ENCODE peak calls at places on chromosomes 12 and 14, in seven cellular contexts. One of them, this sample, is unnamed.
A peak's percentile ranks its signal among the peaks of the same experiment; 100 is the strongest.

GRCh38 chr12:94977766-94978468 is 25.6 kb downstream of the NDUFA12 start:
- DNase-seq in vagina: no peak
- DNase-seq in lower leg skin: no peak
- DNase-seq in suprapubic skin: no peak
- DNase-seq in transverse colon: no peak
- DNase-seq in adrenal gland: no peak
- DNase-seq in body of pancreas: no peak
- DNase-seq in this sample: no peak

GRCh38 chr12:65741662-65742480 is 82.4 kb upstream of the HMGA2 start:
- DNase-seq in vagina: no peak
- DNase-seq in lower leg skin: no peak
- DNase-seq in suprapubic skin: no peak
- DNase-seq in transverse colon: peak; percentile 10
- DNase-seq in adrenal gland: no peak
- DNase-seq in body of pancreas: peak; percentile 15
- DNase-seq in this sample: no peak

GRCh38 chr12:22687677-22688076 is 62.7 kb downstream of the ETNK1 start:
- DNase-seq in vagina: no peak
- DNase-seq in lower leg skin: no peak
- DNase-seq in suprapubic skin: no peak
- DNase-seq in transverse colon: no peak
- DNase-seq in adrenal gland: no peak
- DNase-seq in body of pancreas: no peak
- DNase-seq in this sample: no peak

GRCh38 chr14:97077253-97077653 is 280.1 kb downstream of the VRK1 start:
- DNase-seq in vagina: no peak
- DNase-seq in lower leg skin: peak; percentile 86
- DNase-seq in suprapubic skin: no peak
- DNase-seq in transverse colon: peak; percentile 37
- DNase-seq in adrenal gland: peak; percentile 45
- DNase-seq in body of pancreas: peak; percentile 11
- DNase-seq in this sample: no peak

GRCh38 chr12:68370006-68370590 is 37.9 kb upstream of the MDM1 start:
- DNase-seq in vagina: no peak
- DNase-seq in lower leg skin: no peak
- DNase-seq in suprapubic skin: no peak
- DNase-seq in transverse colon: no peak
- DNase-seq in adrenal gland: no peak
- DNase-seq in body of pancreas: no peak
- DNase-seq in this sample: no peak

GRCh38 chr12:113241191-113242017 is 20.1 kb downstream of the TPCN1 start:
- DNase-seq in vagina: no peak
- DNase-seq in lower leg skin: peak; percentile 84
- DNase-seq in suprapubic skin: no peak
- DNase-seq in transverse colon: peak; percentile 74
- DNase-seq in adrenal gland: no peak
- DNase-seq in body of pancreas: peak; percentile 69
- DNase-seq in this sample: peak; percentile 66

GRCh38 chr14:95935228-95935822 is 58.7 kb downstream of the TUNAR start:
- DNase-seq in vagina: no peak
- DNase-seq in lower leg skin: no peak
- DNase-seq in suprapubic skin: no peak
- DNase-seq in transverse colon: no peak
- DNase-seq in adrenal gland: peak; percentile 30
- DNase-seq in body of pancreas: peak; percentile 27
- DNase-seq in this sample: no peak

GRCh38 chr12:59595097-59595496 is 732 bp upstream of the SLC16A7 start:
- DNase-seq in vagina: no peak
- DNase-seq in lower leg skin: no peak
- DNase-seq in suprapubic skin: no peak
- DNase-seq in transverse colon: no peak
- DNase-seq in adrenal gland: no peak
- DNase-seq in body of pancreas: no peak
- DNase-seq in this sample: no peak

GRCh38 chr12:93766802-93767523 is 89.8 kb downstream of the CRADD start:
- DNase-seq in vagina: no peak
- DNase-seq in lower leg skin: no peak
- DNase-seq in suprapubic skin: no peak
- DNase-seq in transverse colon: peak; percentile 29
- DNase-seq in adrenal gland: peak; percentile 55
- DNase-seq in body of pancreas: peak; percentile 20
- DNase-seq in this sample: no peak

GRCh38 chr14:49586673-49587460 is 687 bp upstream of the RPS29 start:
- DNase-seq in vagina: no peak
- DNase-seq in lower leg skin: peak; percentile 86
- DNase-seq in suprapubic skin: no peak
- DNase-seq in transverse colon: peak; percentile 27
- DNase-seq in adrenal gland: peak; percentile 33
- DNase-seq in body of pancreas: no peak
- DNase-seq in this sample: no peak

GRCh38 chr14:61531741-61532505 is 163.4 kb upstream of the HIF1A start:
- DNase-seq in vagina: no peak
- DNase-seq in lower leg skin: peak; percentile 10
- DNase-seq in suprapubic skin: no peak
- DNase-seq in transverse colon: peak; percentile 37
- DNase-seq in adrenal gland: no peak
- DNase-seq in body of pancreas: peak; percentile 66
- DNase-seq in this sample: no peak

GRCh38 chr12:6821674-6822433 is at the start of gene GPR162:
- DNase-seq in vagina: no peak
- DNase-seq in lower leg skin: peak; percentile 92
- DNase-seq in suprapubic skin: no peak
- DNase-seq in transverse colon: peak; percentile 48
- DNase-seq in adrenal gland: peak; percentile 53
- DNase-seq in body of pancreas: peak; percentile 59
- DNase-seq in this sample: no peak
- TF ChIP-seq POLR2A in vagina: no peak
- TF ChIP-seq POLR2A in lower leg skin: no peak
- TF ChIP-seq POLR2A in suprapubic skin: no peak
- TF ChIP-seq POLR2A in transverse colon: no peak
- TF ChIP-seq POLR2A in adrenal gland: no peak
- TF ChIP-seq POLR2A in body of pancreas: no peak
- TF ChIP-seq POLR2A in this sample: no peak

DNA sequence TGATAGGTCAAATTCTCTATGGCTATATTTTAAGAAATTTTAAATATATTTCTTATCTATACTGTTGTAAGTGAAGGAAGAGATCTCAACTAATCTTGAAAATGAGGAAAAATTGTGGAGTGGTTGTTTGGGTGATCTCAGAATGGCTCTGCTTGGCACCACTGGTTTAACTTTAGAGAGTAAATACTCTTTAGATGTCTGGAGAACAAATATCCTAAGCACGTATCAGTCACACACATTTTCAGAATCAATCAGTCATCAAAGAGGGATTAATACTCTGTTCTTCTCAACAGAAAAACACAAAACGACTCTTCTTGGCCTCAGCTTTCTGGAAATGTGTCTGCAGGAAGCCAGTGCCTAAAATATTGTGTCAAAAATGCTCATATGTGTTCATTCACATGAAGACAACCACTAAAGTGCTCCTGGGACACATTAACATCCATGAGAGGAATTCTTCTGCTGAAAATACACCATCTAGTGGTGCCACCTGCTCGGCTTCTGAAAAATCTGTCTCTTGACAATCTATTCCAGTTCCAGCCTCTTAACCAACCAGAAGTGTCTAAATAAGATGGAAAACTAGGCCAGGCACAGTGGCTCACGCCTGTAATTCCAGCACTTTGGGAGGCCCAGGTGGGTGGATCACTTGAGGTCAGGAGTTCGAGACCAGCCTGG is 81.1 kb upstream of the CCDC198 start:
- DNase-seq in vagina: no peak
- DNase-seq in lower leg skin: no peak
- DNase-seq in suprapubic skin: no peak
- DNase-seq in transverse colon: no peak
- DNase-seq in adrenal gland: no peak
- DNase-seq in body of pancreas: peak; percentile 7
- DNase-seq in this sample: no peak
- TF ChIP-seq CTCF in vagina: no peak
- TF ChIP-seq CTCF in lower leg skin: no peak
- TF ChIP-seq CTCF in suprapubic skin: no peak
- TF ChIP-seq CTCF in transverse colon: no peak
- TF ChIP-seq CTCF in adrenal gland: no peak
- TF ChIP-seq CTCF in body of pancreas: peak; percentile 42
- TF ChIP-seq CTCF in this sample: no peak

DNA sequence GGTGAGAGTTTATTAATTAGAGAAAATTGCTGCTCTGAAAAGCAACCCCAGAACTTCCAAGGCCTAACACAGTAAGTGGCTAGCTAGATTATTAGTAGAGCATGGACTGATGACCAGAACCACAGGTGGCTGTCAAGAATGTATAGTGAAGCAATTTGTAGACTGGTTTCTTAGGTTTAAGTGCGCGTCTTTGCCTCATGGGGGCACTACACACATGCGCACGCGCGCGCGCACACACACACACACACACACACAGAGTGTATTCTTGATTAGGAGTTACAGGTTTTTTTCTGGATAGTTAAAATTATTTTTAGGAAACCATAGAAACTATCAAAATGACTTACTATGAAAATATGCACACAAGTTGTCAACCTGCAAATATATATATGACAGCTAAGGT is 66.5 kb downstream of the BHLHE41 start:
- DNase-seq in vagina: no peak
- DNase-seq in lower leg skin: no peak
- DNase-seq in suprapubic skin: no peak
- DNase-seq in transverse colon: no peak
- DNase-seq in adrenal gland: no peak
- DNase-seq in body of pancreas: no peak
- DNase-seq in this sample: no peak
- H3K4me3 ChIP-seq in vagina: no peak overlapping the region
- H3K4me3 ChIP-seq in lower leg skin: no peak overlapping the region
- H3K4me3 ChIP-seq in suprapubic skin: no peak overlapping the region
- H3K4me3 ChIP-seq in transverse colon: no peak overlapping the region
- H3K4me3 ChIP-seq in adrenal gland: no peak overlapping the region
- H3K4me3 ChIP-seq in body of pancreas: no peak overlapping the region
- H3K4me3 ChIP-seq in this sample: no peak overlapping the region

GRCh38 chr12:122090759-122091535 is 12.4 kb downstream of the MLXIP start:
- DNase-seq in vagina: no peak
- DNase-seq in lower leg skin: no peak
- DNase-seq in suprapubic skin: no peak
- DNase-seq in transverse colon: no peak
- DNase-seq in adrenal gland: no peak
- DNase-seq in body of pancreas: peak; percentile 32
- DNase-seq in this sample: no peak
- TF ChIP-seq POLR2A in vagina: no peak
- TF ChIP-seq POLR2A in lower leg skin: no peak
- TF ChIP-seq POLR2A in suprapubic skin: no peak
- TF ChIP-seq POLR2A in transverse colon: no peak
- TF ChIP-seq POLR2A in adrenal gland: no peak
- TF ChIP-seq POLR2A in body of pancreas: no peak
- TF ChIP-seq POLR2A in this sample: no peak

DNA sequence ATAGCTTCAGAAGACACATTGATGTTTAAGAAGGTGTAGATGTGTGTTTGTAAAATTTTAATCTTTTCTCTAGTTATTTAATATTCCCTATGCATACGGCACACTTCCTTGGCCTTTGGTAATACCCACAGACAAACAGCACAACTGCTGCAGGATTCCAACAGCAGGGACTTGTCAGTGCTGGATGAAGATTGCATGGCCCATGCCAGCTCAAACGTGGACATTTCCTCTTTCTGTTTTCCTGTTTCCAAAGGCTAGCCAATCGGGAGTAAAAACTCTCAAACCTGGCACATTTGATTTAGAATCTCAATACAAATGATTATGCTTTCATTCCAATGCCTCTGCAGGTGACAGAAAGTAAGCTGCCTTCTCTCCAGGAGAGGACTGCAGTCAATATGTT is 22.5 kb upstream of the PDE3A start:
- DNase-seq in vagina: no peak
- DNase-seq in lower leg skin: no peak
- DNase-seq in suprapubic skin: no peak
- DNase-seq in transverse colon: no peak
- DNase-seq in adrenal gland: no peak
- DNase-seq in body of pancreas: no peak
- DNase-seq in this sample: no peak
- TF ChIP-seq CTCF in vagina: no peak
- TF ChIP-seq CTCF in lower leg skin: no peak
- TF ChIP-seq CTCF in suprapubic skin: no peak
- TF ChIP-seq CTCF in transverse colon: no peak
- TF ChIP-seq CTCF in adrenal gland: no peak
- TF ChIP-seq CTCF in body of pancreas: no peak
- TF ChIP-seq CTCF in this sample: no peak

DNA sequence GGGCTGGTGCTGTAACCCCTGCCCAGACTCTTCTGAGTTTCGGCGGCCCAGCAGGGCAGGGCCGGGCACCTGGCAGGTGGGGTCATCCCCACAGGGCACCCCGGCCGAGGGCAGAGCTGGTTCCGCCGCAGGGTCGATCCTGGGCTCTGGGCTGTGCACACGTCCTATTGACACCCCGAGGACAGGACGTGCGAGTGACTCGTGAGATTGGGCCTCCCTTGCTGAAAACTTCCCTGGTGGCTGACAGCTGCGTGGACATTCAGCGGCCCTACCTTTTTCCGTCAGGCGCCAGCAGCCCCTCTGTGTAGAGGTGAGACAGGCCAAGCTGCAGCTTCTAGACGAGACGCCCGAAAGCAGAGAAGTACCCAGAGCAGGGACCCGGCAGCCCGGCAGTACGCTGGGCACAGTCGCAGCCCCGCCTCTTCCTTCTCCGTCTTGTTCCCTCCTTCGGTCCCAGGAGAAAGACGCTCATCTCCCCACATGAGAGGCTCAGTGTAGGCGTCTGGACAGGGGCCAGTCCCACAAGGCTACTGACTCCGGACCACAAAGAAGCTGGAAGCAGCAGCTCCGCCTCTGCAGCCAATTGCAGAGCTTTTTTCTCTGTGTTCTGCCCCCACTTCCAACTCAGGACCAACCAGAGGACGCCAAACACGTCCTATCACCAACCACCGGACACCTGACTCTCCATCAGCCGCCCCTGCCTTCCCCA is at the start of gene LRCOL1:
- DNase-seq in vagina: no peak
- DNase-seq in lower leg skin: no peak
- DNase-seq in suprapubic skin: no peak
- DNase-seq in transverse colon: no peak
- DNase-seq in adrenal gland: no peak
- DNase-seq in body of pancreas: peak; percentile 42
- DNase-seq in this sample: no peak
- H3K4me3 ChIP-seq in vagina: no peak within 1 kb of the TSS
- H3K4me3 ChIP-seq in lower leg skin: no peak within 1 kb of the TSS
- H3K4me3 ChIP-seq in suprapubic skin: peak within 1 kb of the TSS; percentile 3
- H3K4me3 ChIP-seq in transverse colon: no peak within 1 kb of the TSS
- H3K4me3 ChIP-seq in adrenal gland: no peak within 1 kb of the TSS
- H3K4me3 ChIP-seq in body of pancreas: no peak within 1 kb of the TSS
- H3K4me3 ChIP-seq in this sample: no peak within 1 kb of the TSS

This sample was measured in spleen.